ENCODE peak calls at places on chromosomes 2 and 18, in nine cellular contexts. K is stomach, R is K562, S is breast epithelium, L is HCT116, G is prostate gland, O is spleen, H is sigmoid colon, U is endothelial cell of umbilical vein. Z is an unnamed sample. For H3K4me1, the result is how much of the 10 kb centered on the place peaks cover.

GRCh38 chr18:78721986-78722385 is 257.6 kb upstream of the SALL3 start:
- DNase-seq in L (no peak), H (peak), U (no peak), O (peak), K (no peak), R (no peak), G (no peak), S (no peak), Z (no peak)

GRCh38 chr18:58168986-58169385 is 125.0 kb downstream of the NEDD4L start:
- DNase-seq in S (no peak), K (no peak), U (no peak), R (no peak), O (no peak), L (no peak), G (no peak), H (no peak), Z (no peak)

GRCh38 chr2:196750977-196751631 is 48.4 kb downstream of the GTF3C3 start:
- DNase-seq in S (peak), G (peak), O (peak), L (peak), R (peak), U (peak), K (peak), H (no peak), Z (peak)

GRCh38 chr18:44679912-44680270 is 797 bp upstream of the SETBP1 start:
- DNase-seq in L (no peak), K (peak), U (peak), O (peak), H (peak), S (peak), G (peak), R (peak), Z (peak)

GRCh38 chr18:46399276-46399675 is 257.7 kb downstream of the LOXHD1 start:
- DNase-seq in O (no peak), K (no peak), R (no peak), H (no peak), U (no peak), G (no peak), L (no peak), S (no peak), Z (no peak)

GRCh38 chr2:34288016-34288415 is 688.9 kb upstream of the FAM98A start:
- DNase-seq in S (no peak), U (no peak), L (no peak), R (no peak), O (no peak), K (no peak), G (no peak), H (no peak), Z (no peak)

GRCh38 chr2:46446871-46447568 is 32.3 kb upstream of the TMEM247 start:
- DNase-seq in R (no peak), H (no peak), L (no peak), G (no peak), U (no peak), S (no peak), K (no peak), O (no peak), Z (no peak)

GRCh38 chr18:77081387-77081773 is 51.2 kb downstream of the MBP start:
- DNase-seq in O (no peak), H (no peak), K (no peak), S (no peak), G (no peak), L (no peak), U (no peak), R (no peak), Z (no peak)

GRCh38 chr2:109098921-109099273 is 30.1 kb upstream of the SH3RF3 start:
- DNase-seq in L (no peak), H (no peak), K (no peak), O (no peak), U (no peak), S (no peak), G (peak), R (no peak), Z (no peak)

GRCh38 chr2:106089611-106090010 is 104.5 kb downstream of the UXS1 start:
- DNase-seq in S (no peak), R (no peak), L (no peak), H (no peak), O (no peak), K (no peak), G (no peak), U (no peak), Z (no peak)

GRCh38 chr2:11753886-11754704 is 7.7 kb downstream of the LPIN1 start:
- DNase-seq in H (no peak), O (peak), R (peak), L (no peak), G (peak), S (no peak), U (peak), K (peak), Z (peak)

GRCh38 chr2:235144291-235144690 is 192.5 kb downstream of the SH3BP4 start:
- DNase-seq in U (no peak), O (no peak), R (no peak), G (no peak), H (no peak), L (no peak), S (no peak), K (no peak), Z (no peak)

GRCh38 chr2:149042881-149043280 is 4.4 kb downstream of the LYPD6B start:
- DNase-seq in U (no peak), G (no peak), S (no peak), K (no peak), H (no peak), L (no peak), O (no peak), R (no peak), Z (no peak)

GRCh38 chr2:144503221-144503620 is 16.7 kb downstream of the ZEB2 start:
- DNase-seq in O (no peak), G (no peak), U (no peak), H (no peak), K (no peak), L (no peak), R (no peak), S (no peak), Z (no peak)

GRCh38 chr18:58196164-58196563 is 152.1 kb downstream of the NEDD4L start:
- DNase-seq in R (no peak), L (no peak), H (no peak), S (no peak), U (peak), K (no peak), O (no peak), G (no peak), Z (no peak)

GRCh38 chr2:112706170-112706664 is 14.6 kb upstream of the NT5DC4 start:
- DNase-seq in G (no peak), O (no peak), K (no peak), R (peak), H (peak), S (no peak), U (no peak), L (no peak), Z (no peak)

GRCh38 chr2:46034535-46034934 is 262.7 kb upstream of the EPAS1 start:
- DNase-seq in H (no peak), R (no peak), G (no peak), U (peak), K (peak), O (peak), L (no peak), S (no peak), Z (no peak)

GRCh38 chr18:3061581-3062416 is 48.9 kb upstream of the LPIN2 start:
- DNase-seq in H (no peak), G (no peak), S (no peak), L (no peak), O (no peak), U (no peak), R (no peak), K (no peak), Z (no peak)

GRCh38 chr2:166632616-166633015 is 138.6 kb upstream of the SCN7A start:
- DNase-seq in S (no peak), U (peak), L (no peak), R (no peak), K (no peak), H (no peak), O (no peak), G (no peak), Z (no peak)

GRCh38 chr18:62394001-62394763 is 69.1 kb downstream of the TNFRSF11A start:
- DNase-seq in H (no peak), U (no peak), G (no peak), K (no peak), S (no peak), O (no peak), L (no peak), R (no peak), Z (peak)

GRCh38 chr2:75523313-75524275 is 37.1 kb downstream of the EVA1A start:
- DNase-seq in L (peak), U (peak), S (no peak), O (no peak), R (no peak), H (no peak), G (no peak), K (no peak), Z (no peak)

GRCh38 chr18:45978084-45978483 is 11.0 kb upstream of the EPG5 start:
- DNase-seq in K (no peak), O (no peak), L (no peak), R (no peak), G (no peak), H (no peak), S (no peak), U (no peak), Z (no peak)

GRCh38 chr2:178286636-178287035 is 92.3 kb downstream of the OSBPL6 start:
- DNase-seq in K (no peak), O (no peak), R (no peak), U (no peak), H (no peak), L (no peak), G (no peak), S (no peak), Z (no peak)

GRCh38 chr2:132374551-132374950 is 42.1 kb upstream of the GPR39 start:
- DNase-seq in L (no peak), O (no peak), H (peak), G (no peak), S (no peak), R (no peak), K (no peak), U (no peak), Z (no peak)

GRCh38 chr2:20397811-20398447 is 47.3 kb upstream of the PUM2 start:
- DNase-seq in S (no peak), G (no peak), K (no peak), R (no peak), H (peak), U (no peak), O (no peak), L (no peak), Z (no peak)

GRCh38 chr2:239204143-239204875 is 196.5 kb downstream of the HDAC4 start:
- DNase-seq in G (no peak), K (no peak), U (no peak), R (no peak), H (peak), O (no peak), S (peak), L (no peak), Z (no peak)

GRCh38 chr2:179104736-179105135 is 54.8 kb upstream of the CCDC141 start:
- DNase-seq in U (no peak), G (no peak), S (no peak), H (no peak), K (no peak), O (no peak), R (no peak), L (no peak), Z (no peak)

GRCh38 chr2:99611034-99611433 is 121.2 kb upstream of the REV1 start:
- DNase-seq in R (no peak), U (no peak), H (no peak), O (no peak), S (no peak), K (no peak), L (no peak), G (no peak), Z (no peak)

GRCh38 chr2:52144588-52144987 is 1112.7 kb upstream of the NRXN1 start:
- DNase-seq in H (no peak), K (no peak), O (no peak), L (no peak), R (no peak), S (no peak), G (no peak), U (no peak), Z (no peak)

GRCh38 chr2:45729753-45730512 is 78.5 kb downstream of the PRKCE start:
- DNase-seq in G (no peak), K (no peak), H (no peak), O (no peak), L (peak), S (no peak), R (peak), U (peak), Z (no peak)

GRCh38 chr2:111685342-111685741 is 198.7 kb downstream of the ANAPC1 start:
- DNase-seq in R (no peak), O (no peak), H (no peak), L (no peak), K (no peak), S (no peak), G (peak), U (no peak), Z (no peak)

GRCh38 chr18:10560457-10561045 is 34.7 kb downstream of the NAPG start:
- DNase-seq in H (peak), R (peak), U (peak), G (peak), L (peak), K (peak), S (peak), O (no peak), Z (peak)

GRCh38 chr2:10901160-10901559 is 10.6 kb upstream of the KCNF1 start:
- DNase-seq in G (no peak), K (peak), H (no peak), S (no peak), U (peak), O (no peak), L (peak), R (no peak), Z (no peak)

GRCh38 chr18:22169011-22169888 is at the start of gene GATA6:
- DNase-seq in O (peak), U (peak), R (peak), K (peak), G (peak), L (peak), S (no peak), H (peak), Z (peak)

GRCh38 chr2:235011607-235011928 is 59.8 kb downstream of the SH3BP4 start:
- DNase-seq in U (no peak), O (no peak), K (no peak), G (no peak), S (no peak), H (no peak), L (no peak), R (no peak), Z (no peak)

GRCh38 chr2:29803541-29803940 is 117.8 kb downstream of the ALK start:
- DNase-seq in O (no peak), R (no peak), K (no peak), H (no peak), G (no peak), U (no peak), S (no peak), L (no peak), Z (no peak)

GRCh38 chr2:188327518-188328205 is 36.0 kb downstream of the GULP1 start:
- DNase-seq in L (no peak), S (no peak), G (no peak), R (no peak), U (no peak), K (no peak), H (no peak), O (no peak), Z (no peak)

GRCh38 chr18:47175283-47175894 is 775 bp downstream of the IER3IP1 start:
- DNase-seq in O (no peak), L (no peak), H (no peak), G (no peak), K (no peak), R (no peak), U (peak), S (no peak), Z (peak)

GRCh38 chr2:9879455-9880194 is 36.4 kb downstream of the TAF1B start:
- DNase-seq in K (no peak), L (no peak), R (no peak), S (no peak), G (no peak), H (no peak), U (no peak), O (no peak), Z (no peak)

GRCh38 chr2:4152051-4152450 is 448.7 kb downstream of the DCDC2C start:
- DNase-seq in L (no peak), U (no peak), K (no peak), H (no peak), G (no peak), O (no peak), S (no peak), R (no peak), Z (no peak)
- TF ChIP-seq POLR2AphosphoS5 in L (no peak), U (no peak), K (no peak), H (no peak), G (no peak), O (no peak), S (no peak), R (no peak), Z (no peak)

GRCh38 chr2:122216901-122217300 is 461.4 kb downstream of the TSN start:
- DNase-seq in U (no peak), K (no peak), S (no peak), O (no peak), L (no peak), R (no peak), G (no peak), H (no peak), Z (no peak)
- H3K4me1 ChIP-seq in U (under half), K (under half), S (under half), O (under half), L (under half), R (under half), G (under half), H (under half), Z (under half)

DNA sequence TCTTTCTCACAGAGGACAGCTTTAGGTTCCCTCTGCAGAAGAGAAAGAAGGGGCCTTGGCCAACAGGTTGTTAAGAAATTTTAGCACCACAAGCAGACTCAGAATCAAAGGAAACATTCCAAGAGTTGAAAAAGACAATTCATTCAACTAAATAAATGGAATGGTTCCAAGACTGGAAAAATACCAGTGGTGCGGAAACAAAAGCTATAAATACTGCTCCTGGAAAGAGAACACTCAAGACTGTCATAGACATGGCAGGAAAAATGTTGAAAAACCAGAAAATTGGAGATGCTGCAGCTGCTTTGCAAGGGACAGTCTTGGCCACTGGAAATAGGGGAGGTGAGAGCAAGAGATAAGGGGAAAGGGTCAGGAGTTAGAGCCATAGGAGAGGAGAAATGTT is 312.7 kb upstream of the CYRIA start:
- DNase-seq in L (no peak), R (no peak), U (no peak), G (no peak), H (no peak), K (no peak), S (no peak), O (no peak), Z (no peak)
- TF ChIP-seq CTCF in L (no peak), R (no peak), U (no peak), G (no peak), H (no peak), K (no peak), S (no peak), O (no peak), Z (no peak)

DNA sequence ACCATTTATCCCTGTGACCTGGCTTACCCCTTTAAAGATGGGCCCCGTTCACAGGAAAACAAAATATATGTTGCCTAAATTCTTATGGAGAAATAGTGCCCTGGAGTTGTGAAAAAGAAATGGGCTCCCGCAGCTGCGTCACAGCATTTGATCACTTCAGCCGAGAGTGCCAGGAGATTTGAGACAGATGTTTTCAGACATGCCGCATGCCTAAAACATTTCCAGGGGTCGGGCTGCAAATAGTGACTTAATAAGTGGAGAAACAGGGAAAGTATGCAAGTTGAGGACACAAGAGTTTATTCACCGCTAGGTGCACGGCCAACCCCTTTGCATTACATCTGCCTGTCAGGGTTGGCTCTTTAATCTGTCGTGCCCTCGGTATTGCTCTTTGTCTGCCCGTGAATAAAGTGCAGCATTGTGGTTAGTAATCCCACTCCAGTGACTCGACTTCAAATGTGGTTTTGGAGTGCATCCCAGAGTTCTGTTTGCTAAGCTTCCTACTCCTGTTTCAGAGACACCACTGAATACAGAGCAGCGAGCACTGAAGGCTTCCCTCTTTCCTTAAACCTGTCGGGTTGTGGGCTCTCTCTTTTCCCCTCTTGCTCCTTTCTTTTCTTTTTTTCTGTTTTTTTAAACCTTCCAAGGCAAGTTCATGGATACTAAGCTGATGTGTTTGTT is 187.5 kb downstream of the LTBP1 start:
- DNase-seq in L (peak), R (peak), K (peak), G (peak), S (no peak), H (peak), O (no peak), U (peak), Z (peak)
- TF ChIP-seq POLR2AphosphoS5 in L (no peak), R (no peak), K (peak), G (peak), S (peak), H (peak), O (no peak), U (no peak), Z (peak)

GRCh38 chr2:63012541-63012940 is 38.1 kb upstream of the OTX1 start:
- DNase-seq in R (no peak), K (no peak), G (no peak), U (no peak), O (no peak), H (no peak), L (no peak), S (no peak), Z (no peak)
- H3K4me1 ChIP-seq in R (under half), K (under half), G (under half), U (under half), O (under half), H (under half), L (under half), S (under half), Z (under half)

Z was measured in transverse colon.